ENCODE peak calls at places on chromosome 4, in four cellular contexts. X is HCT116, Z is HepG2, S is K562. B is an unnamed sample.

GRCh38 chr4:187383181-187383580 is 612.4 kb upstream of the ZFP42 start:
- DNase-seq in X (no peak), Z (no peak), S (no peak), B (no peak)

GRCh38 chr4:168259096-168259495 is 59.5 kb downstream of the DDX60 start:
- DNase-seq in X (no peak), Z (no peak), S (no peak), B (no peak)

GRCh38 chr4:177246636-177247584 is 62.8 kb upstream of the NEIL3 start:
- DNase-seq in X (no peak), Z (no peak), S (no peak), B (no peak)

GRCh38 chr4:37882665-37883296 is 8.1 kb upstream of the TBC1D1 start:
- DNase-seq in X (no peak), Z (no peak), S (no peak), B (no peak)

GRCh38 chr4:102299708-102300107 is 45.6 kb downstream of the SLC39A8 start:
- DNase-seq in X (peak; percentile 32), Z (peak; percentile 21), S (peak; percentile 59), B (no peak)

GRCh38 chr4:52234539-52235174 is 183.6 kb downstream of the SPATA18 start:
- DNase-seq in X (peak; percentile 41), Z (peak; percentile 50), S (no peak), B (peak; percentile 14)

GRCh38 chr4:106019771-106020170 is 124.5 kb downstream of the NPNT start:
- DNase-seq in X (no peak), Z (no peak), S (no peak), B (no peak)

GRCh38 chr4:38323141-38323634 is 340.8 kb upstream of the KLF3 start:
- DNase-seq in X (no peak), Z (no peak), S (no peak), B (peak; percentile 64)

GRCh38 chr4:5887361-5888221 is 5.3 kb downstream of the CRMP1 start:
- DNase-seq in X (no peak), Z (no peak), S (peak; percentile 19), B (no peak)

GRCh38 chr4:112515278-112516075 is 503 bp downstream of the NEUROG2 start:
- DNase-seq in X (no peak), Z (no peak), S (peak; percentile 30), B (no peak)

GRCh38 chr4:31085736-31086135 is 365.6 kb downstream of the PCDH7 start:
- DNase-seq in X (no peak), Z (no peak), S (no peak), B (peak; percentile 14)

GRCh38 chr4:123399638-123400358 is 3.2 kb downstream of the SPRY1 start:
- DNase-seq in X (no peak), Z (no peak), S (no peak), B (no peak)

GRCh38 chr4:7418131-7418943 is 16.4 kb downstream of the PSAPL1 start:
- DNase-seq in X (no peak), Z (no peak), S (peak; percentile 28), B (no peak)

GRCh38 chr4:89024051-89024675 is 32.8 kb downstream of the FAM13A start:
- DNase-seq in X (peak; percentile 65), Z (peak; percentile 77), S (peak; percentile 60), B (no peak)

GRCh38 chr4:10159671-10160070 is 43.1 kb upstream of the WDR1 start:
- DNase-seq in X (no peak), Z (no peak), S (no peak), B (no peak)

GRCh38 chr4:150072906-150073714 is 5.1 kb upstream of the DCLK2 start:
- DNase-seq in X (no peak), Z (no peak), S (no peak), B (no peak)

GRCh38 chr4:14078311-14078710 is 450.8 kb upstream of the BOD1L1 start:
- DNase-seq in X (no peak), Z (no peak), S (no peak), B (no peak)

GRCh38 chr4:1636490-1637211 is 47.5 kb downstream of the FAM53A start:
- DNase-seq in X (no peak), Z (no peak), S (no peak), B (no peak)

GRCh38 chr4:1041147-1041935 is 29.9 kb downstream of the FGFRL1 start:
- DNase-seq in X (no peak), Z (no peak), S (peak; percentile 81), B (no peak)

GRCh38 chr4:40685300-40685699 is 55.6 kb upstream of the RBM47 start:
- DNase-seq in X (no peak), Z (peak; percentile 26), S (no peak), B (no peak)

GRCh38 chr4:158209825-158210807 is at the start of gene TMEM144:
- DNase-seq in X (peak; percentile 89), Z (peak; percentile 79), S (peak; percentile 58), B (peak; percentile 37)

DNA sequence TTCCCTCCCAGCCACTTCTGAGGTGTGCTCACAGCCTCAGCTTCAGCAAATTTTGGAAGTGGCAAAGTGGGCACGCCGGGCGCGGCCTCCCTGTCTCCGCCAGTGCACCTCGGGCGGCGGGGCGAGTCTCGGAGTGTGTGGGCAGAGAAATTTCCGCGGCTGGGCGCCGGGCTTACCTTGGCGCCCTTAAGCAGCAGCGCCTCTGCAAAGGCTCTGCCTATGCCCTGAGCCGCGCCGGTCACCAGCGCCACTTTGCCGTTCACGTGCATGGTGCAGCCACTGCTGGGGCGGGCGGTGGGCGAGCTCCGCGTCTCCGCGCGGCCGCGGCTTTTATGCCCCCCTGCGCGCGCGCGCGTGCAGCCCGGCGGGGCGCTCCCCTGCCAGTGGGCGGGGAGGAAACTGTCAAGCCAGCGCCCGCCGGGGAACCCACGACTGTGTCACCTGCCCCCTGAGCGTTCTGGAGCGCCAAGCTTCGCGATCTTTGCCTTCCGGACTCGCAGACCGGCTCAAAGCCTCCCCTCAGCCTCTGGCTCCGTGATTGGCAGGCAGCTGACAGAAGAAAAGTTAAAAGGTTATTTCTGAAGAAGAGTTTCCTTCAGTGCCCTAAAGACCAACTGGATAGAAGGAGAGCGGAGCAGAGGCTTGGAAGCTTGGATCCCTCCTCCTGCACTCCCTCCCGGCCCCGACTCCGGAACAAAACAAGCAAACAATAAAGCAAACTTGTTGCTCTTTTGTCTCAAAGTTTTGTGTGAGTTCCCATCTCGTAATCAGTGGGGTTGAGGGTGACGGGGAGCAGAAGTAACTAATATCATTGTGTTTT is at the start of gene HPGD:
- DNase-seq in X (no peak), Z (no peak), S (peak; percentile 25), B (no peak)
- TF ChIP-seq POLR2AphosphoS5 in X (no peak), Z (no peak), S (peak; percentile 10), B (no peak)

GRCh38 chr4:73918058-73918457 is 48.9 kb downstream of the CXCL1 start:
- DNase-seq in X (no peak), Z (no peak), S (no peak), B (no peak)

GRCh38 chr4:73919691-73920090 is 50.5 kb downstream of the CXCL1 start:
- DNase-seq in X (no peak), Z (no peak), S (no peak), B (no peak)

GRCh38 chr4:73916172-73916925 is 47.2 kb downstream of the CXCL1 start:
- DNase-seq in X (no peak), Z (no peak), S (no peak), B (no peak)

GRCh38 chr4:73914071-73914470 is 44.9 kb downstream of the CXCL1 start:
- DNase-seq in X (no peak), Z (no peak), S (no peak), B (no peak)

GRCh38 chr4:73917081-73917501 is 47.9 kb downstream of the CXCL1 start:
- DNase-seq in X (no peak), Z (no peak), S (no peak), B (no peak)
- H3K9ac ChIP-seq in X (no peak overlapping the region), Z (no peak overlapping the region), S (no peak overlapping the region), B (no peak overlapping the region)

DNA sequence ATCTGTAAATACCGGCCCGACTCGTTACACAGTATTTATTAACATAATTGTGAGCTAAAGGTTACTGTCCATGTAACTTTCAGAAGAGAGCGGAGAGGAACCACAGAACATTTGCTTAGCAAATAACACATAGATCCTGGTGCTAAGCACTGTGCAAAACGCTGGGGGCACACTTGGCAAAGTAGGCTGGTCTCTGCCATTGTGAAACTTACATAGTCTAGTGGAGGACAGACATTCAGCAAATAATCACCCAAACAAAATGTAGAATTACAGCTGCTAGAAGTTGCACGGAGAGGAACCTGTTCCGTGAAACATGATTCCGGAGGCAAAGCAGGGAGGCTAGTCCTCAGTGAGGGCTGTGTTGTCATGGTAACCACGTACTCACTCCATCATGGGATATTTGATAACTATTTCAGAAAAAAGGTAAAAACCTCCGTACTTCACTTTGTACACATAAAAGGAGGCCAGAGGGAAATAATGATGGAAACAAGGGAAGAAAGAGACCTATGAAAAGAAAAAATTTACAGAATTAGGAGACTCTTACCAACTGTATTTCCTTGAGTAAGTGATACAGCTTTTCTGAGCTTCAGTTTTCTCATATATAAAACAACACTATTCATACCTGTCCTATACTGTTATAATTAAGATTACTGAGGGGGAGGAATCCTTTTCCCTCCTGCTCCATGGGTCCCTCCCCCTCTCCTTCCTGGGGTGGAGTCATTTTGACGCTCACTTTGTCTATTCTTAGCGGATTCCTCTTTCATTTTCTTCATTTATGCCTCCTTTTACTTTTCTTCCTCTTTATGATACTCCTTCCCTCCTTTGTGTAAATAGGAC is 760 bp upstream of the RASGEF1B start:
- DNase-seq in X (no peak), Z (peak; percentile 24), S (peak; percentile 48), B (no peak)
- TF ChIP-seq EZH2 in X (no peak), Z (no peak), S (no peak), B (no peak)

DNA sequence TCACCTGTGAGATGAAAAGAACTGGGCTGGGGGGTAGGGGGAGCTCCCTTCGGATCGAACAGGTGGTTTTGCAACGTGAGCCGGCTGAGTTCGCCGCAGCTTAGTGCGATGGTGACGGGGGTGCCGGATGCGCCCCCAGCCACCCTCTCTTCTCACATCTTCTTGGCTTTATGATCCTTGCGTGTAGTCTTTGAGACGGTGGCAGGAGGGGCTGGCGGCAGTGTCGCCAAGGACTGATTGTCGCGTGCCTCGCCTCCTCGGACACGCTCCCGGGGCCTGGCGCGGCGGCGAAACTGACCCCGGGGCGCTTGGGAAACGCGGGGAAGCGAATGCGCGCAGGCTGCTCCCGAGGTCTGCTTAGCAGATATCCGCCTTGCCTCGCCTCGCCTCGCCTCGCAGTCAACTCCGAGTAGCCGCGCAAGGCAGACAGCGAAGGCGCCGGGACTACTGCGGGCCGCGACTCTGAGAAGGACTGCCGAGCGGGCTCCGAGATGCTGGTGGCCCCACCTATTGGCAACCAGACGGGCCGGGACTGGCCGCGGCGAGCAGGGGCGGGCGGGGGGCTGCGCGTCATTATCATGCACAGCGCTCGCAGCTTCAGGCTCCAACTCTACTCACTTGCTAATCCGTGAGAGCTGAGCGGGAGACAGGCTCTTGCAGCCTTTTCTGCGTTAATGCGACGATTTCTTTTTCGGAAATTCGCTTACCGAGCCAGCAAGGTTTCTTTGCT is 1.5 kb downstream of the GRID2 start:
- DNase-seq in X (peak; percentile 22), Z (no peak), S (no peak), B (no peak)
- TF ChIP-seq POLR2AphosphoS5 in X (no peak), Z (no peak), S (no peak), B (peak; percentile 30)

GRCh38 chr4:137632842-137633241 is 100.5 kb upstream of the PCDH18 start:
- DNase-seq in X (no peak), Z (no peak), S (no peak), B (no peak)

GRCh38 chr4:137638934-137639333 is 106.6 kb upstream of the PCDH18 start:
- DNase-seq in X (no peak), Z (no peak), S (no peak), B (no peak)

GRCh38 chr4:137635596-137635995 is 103.3 kb upstream of the PCDH18 start:
- DNase-seq in X (no peak), Z (no peak), S (no peak), B (no peak)

GRCh38 chr4:137631605-137632004 is 99.3 kb upstream of the PCDH18 start:
- DNase-seq in X (no peak), Z (no peak), S (no peak), B (no peak)

GRCh38 chr4:137635108-137635507 is 102.8 kb upstream of the PCDH18 start:
- DNase-seq in X (no peak), Z (peak; percentile 1), S (no peak), B (no peak)
- H3K9ac ChIP-seq in X (no peak overlapping the region), Z (no peak overlapping the region), S (no peak overlapping the region), B (no peak overlapping the region)

B was measured in SK-N-MC.